ENCODE peak calls at places on chromosomes 11 and 22, in seven cellular contexts. I is NCI-H774, K is NCI-H187, A is mucosa of descending colon, G is kidney epithelial cell, C is cardiac muscle cell, B is SK-N-MC. F is an unnamed sample.

GRCh38 chr22:20107951-20108756 is 7.8 kb upstream of the RANBP1 start:
- DNase-seq in I (no peak), K (no peak), A (no peak), G (no peak), C (no peak), B (no peak), F (no peak)

GRCh38 chr11:125384825-125385224 is 111.2 kb downstream of the FEZ1 start:
- DNase-seq in I (no peak), K (no peak), A (no peak), G (no peak), C (no peak), B (no peak), F (no peak)

GRCh38 chr22:30424471-30425326 is 869 bp upstream of the MTFP1 start:
- DNase-seq in I (peak; percentile 1), K (no peak), A (peak; percentile 14), G (no peak), C (no peak), B (no peak), F (no peak)

GRCh38 chr11:35933572-35933925 is 10.3 kb upstream of the LDLRAD3 start:
- DNase-seq in I (no peak), K (no peak), A (no peak), G (no peak), C (no peak), B (no peak), F (no peak)

GRCh38 chr22:48531721-48532435 is 1295.8 kb downstream of the BRD1 start:
- DNase-seq in I (no peak), K (no peak), A (no peak), G (no peak), C (no peak), B (no peak), F (no peak)

GRCh38 chr11:75577198-75577597 is 15.1 kb downstream of the SERPINH1 start:
- DNase-seq in I (peak; percentile 2), K (no peak), A (peak; percentile 80), G (no peak), C (no peak), B (no peak), F (no peak)

GRCh38 chr11:70731670-70732492 is 333.6 kb downstream of the CTTN start:
- DNase-seq in I (no peak), K (no peak), A (no peak), G (no peak), C (no peak), B (no peak), F (no peak)

GRCh38 chr22:19974233-19974861 is 32.7 kb upstream of the TXNRD2 start:
- DNase-seq in I (peak; percentile 63), K (peak; percentile 66), A (peak; percentile 72), G (no peak), C (peak; percentile 68), B (peak; percentile 83), F (peak; percentile 87)

GRCh38 chr22:17665248-17665647 is 26.7 kb downstream of the BCL2L13 start:
- DNase-seq in I (no peak), K (no peak), A (no peak), G (no peak), C (no peak), B (no peak), F (no peak)

GRCh38 chr11:134363592-134363991 is 31.8 kb downstream of the GLB1L2 start:
- DNase-seq in I (no peak), K (peak; percentile 18), A (no peak), G (no peak), C (no peak), B (no peak), F (no peak)